ENCODE peak calls at places on chromosome 18, in six cellular contexts. One of them, this sample, is unnamed.

GRCh38 chr18:36298113-36298701 is 694 bp downstream of the FHOD3 start:
- DNase-seq in activated CD4-positive, alpha-beta T cell treated with anti-CD3 and anti-CD28 coated beads, Interleukin-2, amount 50 U/mL, for 4 hours: no peak
- DNase-seq in cardiac fibroblast: no peak
- DNase-seq in tibial artery: peak
- DNase-seq in lower lobe of right lung: no peak
- DNase-seq in effector CD4-positive, alpha-beta T cell: no peak
- DNase-seq in this sample: no peak

GRCh38 chr18:12921178-12921577 is 26.6 kb upstream of the SEH1L start:
- DNase-seq in lower lobe of right lung: no peak
- DNase-seq in effector CD4-positive, alpha-beta T cell: no peak
- DNase-seq in activated CD4-positive, alpha-beta T cell treated with anti-CD3 and anti-CD28 coated beads, Interleukin-2, amount 50 U/mL, for 4 hours: no peak
- DNase-seq in cardiac fibroblast: no peak
- DNase-seq in tibial artery: no peak
- DNase-seq in this sample: no peak

GRCh38 chr18:74803769-74804168 is 206.1 kb downstream of the ZNF407 start:
- DNase-seq in lower lobe of right lung: no peak
- DNase-seq in activated CD4-positive, alpha-beta T cell treated with anti-CD3 and anti-CD28 coated beads, Interleukin-2, amount 50 U/mL, for 4 hours: no peak
- DNase-seq in tibial artery: no peak
- DNase-seq in cardiac fibroblast: no peak
- DNase-seq in effector CD4-positive, alpha-beta T cell: no peak
- DNase-seq in this sample: no peak

GRCh38 chr18:25795178-25795577 is 295.2 kb downstream of the SS18 start:
- DNase-seq in lower lobe of right lung: no peak
- DNase-seq in activated CD4-positive, alpha-beta T cell treated with anti-CD3 and anti-CD28 coated beads, Interleukin-2, amount 50 U/mL, for 4 hours: no peak
- DNase-seq in effector CD4-positive, alpha-beta T cell: no peak
- DNase-seq in tibial artery: no peak
- DNase-seq in cardiac fibroblast: no peak
- DNase-seq in this sample: no peak

GRCh38 chr18:58091099-58091611 is 47.1 kb downstream of the NEDD4L start:
- DNase-seq in cardiac fibroblast: no peak
- DNase-seq in effector CD4-positive, alpha-beta T cell: no peak
- DNase-seq in tibial artery: no peak
- DNase-seq in activated CD4-positive, alpha-beta T cell treated with anti-CD3 and anti-CD28 coated beads, Interleukin-2, amount 50 U/mL, for 4 hours: no peak
- DNase-seq in lower lobe of right lung: no peak
- DNase-seq in this sample: no peak

GRCh38 chr18:48023334-48024008 is 93.0 kb upstream of the SMAD2 start:
- DNase-seq in effector CD4-positive, alpha-beta T cell: no peak
- DNase-seq in tibial artery: peak
- DNase-seq in cardiac fibroblast: peak
- DNase-seq in activated CD4-positive, alpha-beta T cell treated with anti-CD3 and anti-CD28 coated beads, Interleukin-2, amount 50 U/mL, for 4 hours: no peak
- DNase-seq in lower lobe of right lung: peak
- DNase-seq in this sample: peak

GRCh38 chr18:2513616-2514015 is 57.7 kb downstream of the METTL4 start:
- DNase-seq in cardiac fibroblast: no peak
- DNase-seq in lower lobe of right lung: no peak
- DNase-seq in activated CD4-positive, alpha-beta T cell treated with anti-CD3 and anti-CD28 coated beads, Interleukin-2, amount 50 U/mL, for 4 hours: no peak
- DNase-seq in tibial artery: no peak
- DNase-seq in effector CD4-positive, alpha-beta T cell: no peak
- DNase-seq in this sample: peak

GRCh38 chr18:62126776-62127175 is 60.1 kb downstream of the PIGN start:
- DNase-seq in activated CD4-positive, alpha-beta T cell treated with anti-CD3 and anti-CD28 coated beads, Interleukin-2, amount 50 U/mL, for 4 hours: no peak
- DNase-seq in lower lobe of right lung: no peak
- DNase-seq in effector CD4-positive, alpha-beta T cell: no peak
- DNase-seq in tibial artery: no peak
- DNase-seq in cardiac fibroblast: no peak
- DNase-seq in this sample: no peak

GRCh38 chr18:80193701-80194100 is 53.6 kb downstream of the PARD6G start:
- DNase-seq in cardiac fibroblast: no peak
- DNase-seq in lower lobe of right lung: no peak
- DNase-seq in effector CD4-positive, alpha-beta T cell: no peak
- DNase-seq in activated CD4-positive, alpha-beta T cell treated with anti-CD3 and anti-CD28 coated beads, Interleukin-2, amount 50 U/mL, for 4 hours: no peak
- DNase-seq in tibial artery: no peak
- DNase-seq in this sample: no peak

GRCh38 chr18:22639026-22639463 is 221.3 kb upstream of the CTAGE1 start:
- DNase-seq in tibial artery: no peak
- DNase-seq in effector CD4-positive, alpha-beta T cell: no peak
- DNase-seq in activated CD4-positive, alpha-beta T cell treated with anti-CD3 and anti-CD28 coated beads, Interleukin-2, amount 50 U/mL, for 4 hours: no peak
- DNase-seq in cardiac fibroblast: peak
- DNase-seq in lower lobe of right lung: no peak
- DNase-seq in this sample: no peak

GRCh38 chr18:6198585-6198984 is 216.1 kb downstream of the L3MBTL4 start:
- DNase-seq in tibial artery: no peak
- DNase-seq in effector CD4-positive, alpha-beta T cell: no peak
- DNase-seq in lower lobe of right lung: no peak
- DNase-seq in cardiac fibroblast: no peak
- DNase-seq in activated CD4-positive, alpha-beta T cell treated with anti-CD3 and anti-CD28 coated beads, Interleukin-2, amount 50 U/mL, for 4 hours: no peak
- DNase-seq in this sample: no peak

GRCh38 chr18:69898241-69898861 is 49.3 kb downstream of the CD226 start:
- DNase-seq in cardiac fibroblast: no peak
- DNase-seq in effector CD4-positive, alpha-beta T cell: peak
- DNase-seq in tibial artery: no peak
- DNase-seq in lower lobe of right lung: no peak
- DNase-seq in activated CD4-positive, alpha-beta T cell treated with anti-CD3 and anti-CD28 coated beads, Interleukin-2, amount 50 U/mL, for 4 hours: no peak
- DNase-seq in this sample: no peak

GRCh38 chr18:62030091-62030985 is 137.5 kb upstream of the RNF152 start:
- DNase-seq in effector CD4-positive, alpha-beta T cell: no peak
- DNase-seq in tibial artery: no peak
- DNase-seq in activated CD4-positive, alpha-beta T cell treated with anti-CD3 and anti-CD28 coated beads, Interleukin-2, amount 50 U/mL, for 4 hours: no peak
- DNase-seq in lower lobe of right lung: no peak
- DNase-seq in cardiac fibroblast: no peak
- DNase-seq in this sample: no peak

GRCh38 chr18:56709463-56709862 is 58.3 kb downstream of the WDR7 start:
- DNase-seq in cardiac fibroblast: peak
- DNase-seq in tibial artery: no peak
- DNase-seq in activated CD4-positive, alpha-beta T cell treated with anti-CD3 and anti-CD28 coated beads, Interleukin-2, amount 50 U/mL, for 4 hours: peak
- DNase-seq in effector CD4-positive, alpha-beta T cell: peak
- DNase-seq in lower lobe of right lung: no peak
- DNase-seq in this sample: peak

GRCh38 chr18:11165952-11166351 is 16.6 kb upstream of the PIEZO2 start:
- DNase-seq in cardiac fibroblast: no peak
- DNase-seq in effector CD4-positive, alpha-beta T cell: no peak
- DNase-seq in activated CD4-positive, alpha-beta T cell treated with anti-CD3 and anti-CD28 coated beads, Interleukin-2, amount 50 U/mL, for 4 hours: no peak
- DNase-seq in lower lobe of right lung: no peak
- DNase-seq in tibial artery: no peak
- DNase-seq in this sample: no peak

GRCh38 chr18:363327-364115 is 95.7 kb upstream of the THOC1 start:
- DNase-seq in tibial artery: no peak
- DNase-seq in cardiac fibroblast: peak
- DNase-seq in effector CD4-positive, alpha-beta T cell: no peak
- DNase-seq in activated CD4-positive, alpha-beta T cell treated with anti-CD3 and anti-CD28 coated beads, Interleukin-2, amount 50 U/mL, for 4 hours: no peak
- DNase-seq in lower lobe of right lung: no peak
- DNase-seq in this sample: no peak

GRCh38 chr18:50878345-50879301 is at the start of gene ME2:
- DNase-seq in cardiac fibroblast: peak
- DNase-seq in effector CD4-positive, alpha-beta T cell: peak
- DNase-seq in tibial artery: peak
- DNase-seq in lower lobe of right lung: peak
- DNase-seq in activated CD4-positive, alpha-beta T cell treated with anti-CD3 and anti-CD28 coated beads, Interleukin-2, amount 50 U/mL, for 4 hours: peak
- DNase-seq in this sample: peak

GRCh38 chr18:36589857-36590543 is 238.8 kb downstream of the TPGS2 start:
- DNase-seq in cardiac fibroblast: peak
- DNase-seq in effector CD4-positive, alpha-beta T cell: no peak
- DNase-seq in lower lobe of right lung: no peak
- DNase-seq in tibial artery: no peak
- DNase-seq in activated CD4-positive, alpha-beta T cell treated with anti-CD3 and anti-CD28 coated beads, Interleukin-2, amount 50 U/mL, for 4 hours: no peak
- DNase-seq in this sample: no peak

GRCh38 chr18:23243178-23243577 is 107.9 kb downstream of the CABLES1 start:
- DNase-seq in lower lobe of right lung: peak
- DNase-seq in cardiac fibroblast: no peak
- DNase-seq in activated CD4-positive, alpha-beta T cell treated with anti-CD3 and anti-CD28 coated beads, Interleukin-2, amount 50 U/mL, for 4 hours: no peak
- DNase-seq in effector CD4-positive, alpha-beta T cell: no peak
- DNase-seq in tibial artery: no peak
- DNase-seq in this sample: no peak

GRCh38 chr18:8937112-8937641 is 165.3 kb upstream of the NDUFV2 start:
- DNase-seq in tibial artery: no peak
- DNase-seq in activated CD4-positive, alpha-beta T cell treated with anti-CD3 and anti-CD28 coated beads, Interleukin-2, amount 50 U/mL, for 4 hours: no peak
- DNase-seq in effector CD4-positive, alpha-beta T cell: no peak
- DNase-seq in lower lobe of right lung: no peak
- DNase-seq in cardiac fibroblast: no peak
- DNase-seq in this sample: no peak

GRCh38 chr18:49875783-49876182 is 62.5 kb upstream of the ACAA2 start:
- DNase-seq in effector CD4-positive, alpha-beta T cell: no peak
- DNase-seq in activated CD4-positive, alpha-beta T cell treated with anti-CD3 and anti-CD28 coated beads, Interleukin-2, amount 50 U/mL, for 4 hours: no peak
- DNase-seq in tibial artery: no peak
- DNase-seq in lower lobe of right lung: no peak
- DNase-seq in cardiac fibroblast: no peak
- DNase-seq in this sample: no peak

GRCh38 chr18:26546170-26546874 is 2.0 kb downstream of the KCTD1 start:
- DNase-seq in activated CD4-positive, alpha-beta T cell treated with anti-CD3 and anti-CD28 coated beads, Interleukin-2, amount 50 U/mL, for 4 hours: no peak
- DNase-seq in lower lobe of right lung: no peak
- DNase-seq in effector CD4-positive, alpha-beta T cell: no peak
- DNase-seq in cardiac fibroblast: no peak
- DNase-seq in tibial artery: no peak
- DNase-seq in this sample: no peak

GRCh38 chr18:1094408-1094807 is 189.7 kb downstream of the ADCYAP1 start:
- DNase-seq in effector CD4-positive, alpha-beta T cell: no peak
- DNase-seq in lower lobe of right lung: no peak
- DNase-seq in cardiac fibroblast: peak
- DNase-seq in tibial artery: no peak
- DNase-seq in activated CD4-positive, alpha-beta T cell treated with anti-CD3 and anti-CD28 coated beads, Interleukin-2, amount 50 U/mL, for 4 hours: no peak
- DNase-seq in this sample: no peak

GRCh38 chr18:13630869-13631268 is 95.5 kb downstream of the FAM210A start:
- DNase-seq in cardiac fibroblast: no peak
- DNase-seq in effector CD4-positive, alpha-beta T cell: no peak
- DNase-seq in tibial artery: no peak
- DNase-seq in lower lobe of right lung: no peak
- DNase-seq in activated CD4-positive, alpha-beta T cell treated with anti-CD3 and anti-CD28 coated beads, Interleukin-2, amount 50 U/mL, for 4 hours: no peak
- DNase-seq in this sample: no peak

GRCh38 chr18:58639751-58640427 is 11.0 kb upstream of the ALPK2 start:
- DNase-seq in activated CD4-positive, alpha-beta T cell treated with anti-CD3 and anti-CD28 coated beads, Interleukin-2, amount 50 U/mL, for 4 hours: no peak
- DNase-seq in lower lobe of right lung: no peak
- DNase-seq in effector CD4-positive, alpha-beta T cell: no peak
- DNase-seq in cardiac fibroblast: peak
- DNase-seq in tibial artery: no peak
- DNase-seq in this sample: no peak

This sample was measured in SHP77.